ENCODE peak calls at places on chromosomes 7 and 10, in seven cellular contexts. One of them, this sample, is unnamed.

GRCh38 chr7:159024280-159024951 is 120.3 kb downstream of the VIPR2 start:
- DNase-seq in CD8-positive, alpha-beta T cell: no peak
- DNase-seq in IMR-90: no peak
- DNase-seq in PC-9: no peak
- DNase-seq in fibroblast of pulmonary artery: no peak
- DNase-seq in psoas muscle: peak
- DNase-seq in cardiac muscle cell: no peak
- DNase-seq in this sample: no peak

GRCh38 chr7:1858435-1859265 is 188.6 kb downstream of the ELFN1 start:
- DNase-seq in psoas muscle: peak
- DNase-seq in CD8-positive, alpha-beta T cell: peak
- DNase-seq in PC-9: no peak
- DNase-seq in cardiac muscle cell: no peak
- DNase-seq in fibroblast of pulmonary artery: no peak
- DNase-seq in IMR-90: no peak
- DNase-seq in this sample: no peak

GRCh38 chr7:1673581-1674102 is 3.6 kb downstream of the ELFN1 start:
- DNase-seq in CD8-positive, alpha-beta T cell: no peak
- DNase-seq in PC-9: no peak
- DNase-seq in cardiac muscle cell: no peak
- DNase-seq in psoas muscle: peak
- DNase-seq in IMR-90: no peak
- DNase-seq in fibroblast of pulmonary artery: no peak
- DNase-seq in this sample: no peak

GRCh38 chr10:85682621-85683020 is 684.0 kb downstream of the GRID1 start:
- DNase-seq in fibroblast of pulmonary artery: no peak
- DNase-seq in cardiac muscle cell: no peak
- DNase-seq in IMR-90: no peak
- DNase-seq in PC-9: no peak
- DNase-seq in CD8-positive, alpha-beta T cell: no peak
- DNase-seq in psoas muscle: no peak
- DNase-seq in this sample: no peak

GRCh38 chr10:130246113-130246512 is 109.9 kb downstream of the GLRX3 start:
- DNase-seq in cardiac muscle cell: no peak
- DNase-seq in psoas muscle: no peak
- DNase-seq in CD8-positive, alpha-beta T cell: no peak
- DNase-seq in fibroblast of pulmonary artery: no peak
- DNase-seq in IMR-90: no peak
- DNase-seq in PC-9: no peak
- DNase-seq in this sample: no peak

GRCh38 chr7:139422126-139422525 is 61.3 kb downstream of the KLRG2 start:
- DNase-seq in psoas muscle: no peak
- DNase-seq in PC-9: no peak
- DNase-seq in IMR-90: no peak
- DNase-seq in CD8-positive, alpha-beta T cell: no peak
- DNase-seq in cardiac muscle cell: no peak
- DNase-seq in fibroblast of pulmonary artery: no peak
- DNase-seq in this sample: no peak

GRCh38 chr7:142469653-142470335 is 211.9 kb upstream of the PRSS58 start:
- DNase-seq in fibroblast of pulmonary artery: no peak
- DNase-seq in IMR-90: no peak
- DNase-seq in psoas muscle: no peak
- DNase-seq in CD8-positive, alpha-beta T cell: no peak
- DNase-seq in cardiac muscle cell: no peak
- DNase-seq in PC-9: no peak
- DNase-seq in this sample: no peak

GRCh38 chr7:39488467-39489393 is 77.5 kb upstream of the YAE1 start:
- DNase-seq in PC-9: no peak
- DNase-seq in CD8-positive, alpha-beta T cell: no peak
- DNase-seq in cardiac muscle cell: no peak
- DNase-seq in IMR-90: no peak
- DNase-seq in psoas muscle: no peak
- DNase-seq in fibroblast of pulmonary artery: no peak
- DNase-seq in this sample: no peak

GRCh38 chr10:29688230-29688634 is 53.5 kb upstream of the SVIL start:
- DNase-seq in cardiac muscle cell: no peak
- DNase-seq in psoas muscle: no peak
- DNase-seq in fibroblast of pulmonary artery: peak
- DNase-seq in PC-9: no peak
- DNase-seq in CD8-positive, alpha-beta T cell: no peak
- DNase-seq in IMR-90: no peak
- DNase-seq in this sample: no peak

GRCh38 chr7:66683770-66684123 is 55.1 kb downstream of the KCTD7 start:
- DNase-seq in PC-9: no peak
- DNase-seq in fibroblast of pulmonary artery: no peak
- DNase-seq in CD8-positive, alpha-beta T cell: no peak
- DNase-seq in cardiac muscle cell: no peak
- DNase-seq in IMR-90: no peak
- DNase-seq in psoas muscle: no peak
- DNase-seq in this sample: no peak

GRCh38 chr10:44925224-44925623 is 14.1 kb downstream of the TMEM72 start:
- DNase-seq in IMR-90: peak
- DNase-seq in PC-9: no peak
- DNase-seq in cardiac muscle cell: peak
- DNase-seq in fibroblast of pulmonary artery: peak
- DNase-seq in CD8-positive, alpha-beta T cell: no peak
- DNase-seq in psoas muscle: no peak
- DNase-seq in this sample: no peak

GRCh38 chr7:132141109-132141508 is 435.2 kb downstream of the PLXNA4 start:
- DNase-seq in IMR-90: no peak
- DNase-seq in psoas muscle: no peak
- DNase-seq in fibroblast of pulmonary artery: peak
- DNase-seq in PC-9: no peak
- DNase-seq in CD8-positive, alpha-beta T cell: no peak
- DNase-seq in cardiac muscle cell: peak
- DNase-seq in this sample: no peak

GRCh38 chr7:55469271-55469681 is 103.0 kb downstream of the VOPP1 start:
- DNase-seq in cardiac muscle cell: no peak
- DNase-seq in IMR-90: no peak
- DNase-seq in CD8-positive, alpha-beta T cell: peak
- DNase-seq in fibroblast of pulmonary artery: no peak
- DNase-seq in PC-9: no peak
- DNase-seq in psoas muscle: no peak
- DNase-seq in this sample: no peak

GRCh38 chr7:114539575-114539974 is 125.0 kb downstream of the FOXP2 start:
- DNase-seq in psoas muscle: no peak
- DNase-seq in fibroblast of pulmonary artery: peak
- DNase-seq in IMR-90: peak
- DNase-seq in PC-9: no peak
- DNase-seq in cardiac muscle cell: peak
- DNase-seq in CD8-positive, alpha-beta T cell: no peak
- DNase-seq in this sample: peak
- TF ChIP-seq CTCF in psoas muscle: peak
- TF ChIP-seq CTCF in fibroblast of pulmonary artery: peak
- TF ChIP-seq CTCF in IMR-90: peak
- TF ChIP-seq CTCF in PC-9: peak
- TF ChIP-seq CTCF in cardiac muscle cell: peak
- TF ChIP-seq CTCF in CD8-positive, alpha-beta T cell: no peak
- TF ChIP-seq CTCF in this sample: peak

DNA sequence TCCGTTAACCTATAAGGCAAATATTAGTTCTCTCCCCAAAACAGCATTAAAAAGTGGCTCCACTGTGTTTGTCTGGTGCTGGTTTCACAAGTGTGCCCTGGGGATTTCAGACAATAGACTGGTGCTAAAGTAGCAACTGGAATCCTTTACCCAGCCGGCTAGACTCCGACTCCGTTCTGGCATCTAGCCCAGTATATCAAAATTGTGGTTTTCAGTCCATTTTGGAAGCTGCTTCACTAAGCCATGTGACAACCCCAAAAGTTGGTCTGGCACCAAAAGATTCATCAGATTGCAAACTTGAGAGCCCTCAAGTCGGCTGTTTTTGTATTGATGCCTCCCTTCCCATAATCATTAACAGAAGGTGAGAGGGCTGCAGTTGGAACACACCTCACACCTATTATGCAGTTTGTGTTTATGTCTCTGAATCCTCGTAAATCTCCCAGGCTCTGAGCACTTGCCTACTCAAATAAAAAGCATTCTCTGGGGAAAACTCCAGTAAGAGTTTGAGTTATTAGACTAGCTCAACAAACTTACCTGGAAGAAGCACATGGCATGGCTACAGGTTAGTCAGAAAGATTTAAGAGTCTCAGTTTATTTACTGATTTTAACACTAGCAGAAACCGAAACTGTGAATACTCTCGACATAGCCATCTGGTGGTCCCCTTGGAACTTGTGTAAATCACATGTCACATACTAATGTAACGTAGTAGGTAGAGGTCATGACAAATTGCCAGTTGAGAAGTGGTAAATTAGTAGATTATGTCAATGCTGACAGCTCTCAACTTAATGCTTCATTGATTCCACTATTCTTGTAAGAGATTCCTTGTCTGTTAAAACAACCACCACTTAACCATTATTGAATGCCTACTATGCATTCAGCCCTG is 14.8 kb upstream of the WNT16 start:
- DNase-seq in PC-9: no peak
- DNase-seq in cardiac muscle cell: peak
- DNase-seq in IMR-90: no peak
- DNase-seq in CD8-positive, alpha-beta T cell: no peak
- DNase-seq in fibroblast of pulmonary artery: peak
- DNase-seq in psoas muscle: no peak
- DNase-seq in this sample: no peak
- H3K4me3 ChIP-seq in PC-9: no peak
- H3K4me3 ChIP-seq in cardiac muscle cell: no peak
- H3K4me3 ChIP-seq in IMR-90: no peak
- H3K4me3 ChIP-seq in CD8-positive, alpha-beta T cell: no peak
- H3K4me3 ChIP-seq in fibroblast of pulmonary artery: no peak
- H3K4me3 ChIP-seq in psoas muscle: no peak
- H3K4me3 ChIP-seq in this sample: no peak

GRCh38 chr7:20439384-20439783 is 108.7 kb downstream of the ITGB8 start:
- DNase-seq in CD8-positive, alpha-beta T cell: no peak
- DNase-seq in fibroblast of pulmonary artery: no peak
- DNase-seq in cardiac muscle cell: no peak
- DNase-seq in IMR-90: no peak
- DNase-seq in psoas muscle: no peak
- DNase-seq in PC-9: no peak
- DNase-seq in this sample: no peak

GRCh38 chr7:20441886-20442505 is 111.3 kb downstream of the ITGB8 start:
- DNase-seq in CD8-positive, alpha-beta T cell: no peak
- DNase-seq in IMR-90: peak
- DNase-seq in PC-9: peak
- DNase-seq in fibroblast of pulmonary artery: no peak
- DNase-seq in cardiac muscle cell: no peak
- DNase-seq in psoas muscle: no peak
- DNase-seq in this sample: peak

GRCh38 chr7:20441346-20441745 is 110.6 kb downstream of the ITGB8 start:
- DNase-seq in fibroblast of pulmonary artery: no peak
- DNase-seq in PC-9: no peak
- DNase-seq in psoas muscle: no peak
- DNase-seq in CD8-positive, alpha-beta T cell: no peak
- DNase-seq in IMR-90: no peak
- DNase-seq in cardiac muscle cell: no peak
- DNase-seq in this sample: no peak

GRCh38 chr7:20439786-20440185 is 109.1 kb downstream of the ITGB8 start:
- DNase-seq in PC-9: no peak
- DNase-seq in psoas muscle: no peak
- DNase-seq in IMR-90: no peak
- DNase-seq in CD8-positive, alpha-beta T cell: no peak
- DNase-seq in fibroblast of pulmonary artery: no peak
- DNase-seq in cardiac muscle cell: no peak
- DNase-seq in this sample: no peak

DNA sequence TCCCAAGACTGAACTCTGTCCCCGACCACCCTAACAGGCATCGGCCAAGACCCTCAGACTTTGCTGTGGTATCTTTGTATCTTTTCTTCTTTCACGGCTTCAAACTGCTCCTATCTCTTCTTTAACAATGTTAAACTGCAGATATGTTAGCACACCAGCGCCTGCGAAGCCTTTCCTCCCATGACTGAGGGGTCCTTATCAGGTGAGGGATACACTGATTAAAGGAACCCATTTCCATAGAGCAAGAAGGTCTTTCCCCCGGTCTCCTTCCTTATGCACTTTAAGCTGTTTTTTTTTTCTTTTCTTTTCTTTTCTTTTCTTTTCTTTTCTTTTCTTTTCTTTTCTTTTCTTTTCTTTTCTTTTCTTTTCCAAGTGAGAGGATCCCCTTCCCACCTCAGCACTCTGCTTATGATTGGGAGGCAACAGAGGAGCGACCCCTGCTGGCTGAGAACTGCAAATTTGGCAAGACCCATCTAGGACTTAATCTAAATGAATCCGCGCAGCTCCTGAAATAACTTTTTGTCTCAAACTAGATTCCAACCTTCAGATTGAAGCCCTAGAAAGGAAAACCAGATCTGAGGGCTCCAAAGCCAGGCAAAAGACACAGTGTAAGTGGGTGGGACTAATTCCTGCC is 109.9 kb downstream of the ITGB8 start:
- DNase-seq in cardiac muscle cell: peak
- DNase-seq in PC-9: no peak
- DNase-seq in CD8-positive, alpha-beta T cell: no peak
- DNase-seq in fibroblast of pulmonary artery: peak
- DNase-seq in IMR-90: peak
- DNase-seq in psoas muscle: no peak
- DNase-seq in this sample: peak
- TF ChIP-seq CTCF in cardiac muscle cell: peak
- TF ChIP-seq CTCF in PC-9: peak
- TF ChIP-seq CTCF in CD8-positive, alpha-beta T cell: no peak
- TF ChIP-seq CTCF in fibroblast of pulmonary artery: peak
- TF ChIP-seq CTCF in IMR-90: peak
- TF ChIP-seq CTCF in psoas muscle: no peak
- TF ChIP-seq CTCF in this sample: peak

DNA sequence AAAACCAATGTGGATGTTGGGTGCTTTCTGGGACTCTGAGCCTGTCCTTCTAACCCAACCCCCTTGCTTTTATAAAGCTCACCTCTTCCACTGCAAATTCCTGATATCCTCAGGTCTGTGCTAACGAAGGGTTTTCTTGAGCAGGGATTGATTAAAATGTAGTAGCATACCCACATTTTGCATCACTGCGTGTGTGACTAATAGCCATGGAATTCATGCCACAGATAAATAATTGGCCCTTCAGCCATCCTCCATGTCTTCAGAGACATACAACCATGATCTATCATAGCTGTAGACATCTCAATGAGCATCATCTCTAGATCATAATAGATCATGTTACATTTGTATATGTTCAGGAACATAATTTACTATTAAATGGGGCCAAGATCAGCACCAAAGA is 990.3 kb downstream of the KCNMA1 start:
- DNase-seq in cardiac muscle cell: peak
- DNase-seq in psoas muscle: no peak
- DNase-seq in fibroblast of pulmonary artery: peak
- DNase-seq in IMR-90: no peak
- DNase-seq in CD8-positive, alpha-beta T cell: no peak
- DNase-seq in PC-9: no peak
- DNase-seq in this sample: no peak
- H3K4me3 ChIP-seq in cardiac muscle cell: no peak
- H3K4me3 ChIP-seq in psoas muscle: no peak
- H3K4me3 ChIP-seq in fibroblast of pulmonary artery: no peak
- H3K4me3 ChIP-seq in IMR-90: no peak
- H3K4me3 ChIP-seq in CD8-positive, alpha-beta T cell: no peak
- H3K4me3 ChIP-seq in PC-9: no peak
- H3K4me3 ChIP-seq in this sample: no peak

GRCh38 chr7:95581446-95581845 is 14.9 kb downstream of the PDK4 start:
- DNase-seq in IMR-90: no peak
- DNase-seq in cardiac muscle cell: no peak
- DNase-seq in PC-9: no peak
- DNase-seq in fibroblast of pulmonary artery: no peak
- DNase-seq in CD8-positive, alpha-beta T cell: no peak
- DNase-seq in psoas muscle: no peak
- DNase-seq in this sample: no peak
- TF ChIP-seq CTCF in IMR-90: no peak
- TF ChIP-seq CTCF in cardiac muscle cell: no peak
- TF ChIP-seq CTCF in PC-9: no peak
- TF ChIP-seq CTCF in fibroblast of pulmonary artery: no peak
- TF ChIP-seq CTCF in CD8-positive, alpha-beta T cell: no peak
- TF ChIP-seq CTCF in psoas muscle: no peak
- TF ChIP-seq CTCF in this sample: no peak